ENCODE peak calls at places on chromosomes 12 and 14, in six cellular contexts. Y is stomach, L is A549, R is left ventricle myocardium inferior, D is NT2/D1, I is transverse colon. C is an unnamed sample.

GRCh38 chr12:114799574-114800487 is 115.9 kb upstream of the TBX3 start:
- DNase-seq in I (peak; percentile 15), Y (peak; percentile 92), R (peak; percentile 83), D (no peak), L (peak; percentile 44), C (no peak)

GRCh38 chr12:56337753-56338221 is 897 bp upstream of the IL23A start:
- DNase-seq in R (no peak), I (no peak), Y (no peak), L (no peak), D (no peak), C (no peak)

GRCh38 chr12:91377456-91377855 is 194.8 kb upstream of the DCN start:
- DNase-seq in D (no peak), Y (no peak), L (no peak), R (no peak), I (no peak), C (no peak)

GRCh38 chr12:86496595-86496994 is 240.4 kb upstream of the MGAT4C start:
- DNase-seq in R (no peak), D (no peak), Y (no peak), L (no peak), I (no peak), C (no peak)

GRCh38 chr12:130764073-130764472 is 48.0 kb upstream of the RIMBP2 start:
- DNase-seq in L (peak; percentile 51), I (no peak), R (no peak), D (no peak), Y (no peak), C (no peak)

GRCh38 chr14:89681086-89682018 is 264.3 kb upstream of the FOXN3 start:
- DNase-seq in R (no peak), I (peak; percentile 46), Y (no peak), D (no peak), L (no peak), C (peak; percentile 46)

GRCh38 chr12:2813573-2814185 is 1.2 kb downstream of the ITFG2 start:
- DNase-seq in R (no peak), Y (no peak), D (peak; percentile 73), L (peak; percentile 78), I (peak; percentile 55), C (no peak)

GRCh38 chr12:113955109-113955970 is 10.8 kb downstream of the RBM19 start:
- DNase-seq in R (no peak), Y (peak; percentile 30), L (peak; percentile 70), I (peak; percentile 22), D (no peak), C (no peak)

GRCh38 chr14:22929104-22929847 is at the start of gene PRMT5:
- DNase-seq in L (peak; percentile 99), R (peak; percentile 99), I (peak; percentile 99), D (peak; percentile 96), Y (peak; percentile 98), C (peak; percentile 100)

GRCh38 chr14:36078080-36078479 is 98.4 kb downstream of the PTCSC3 start:
- DNase-seq in I (no peak), R (no peak), Y (no peak), D (no peak), L (no peak), C (no peak)

GRCh38 chr12:103745962-103746361 is 95.1 kb downstream of the NT5DC3 start:
- DNase-seq in L (peak; percentile 44), D (peak; percentile 48), I (no peak), R (no peak), Y (no peak), C (no peak)

GRCh38 chr12:21774358-21775129 is at the start of gene KCNJ8:
- DNase-seq in Y (peak; percentile 39), L (peak; percentile 30), R (peak; percentile 92), I (peak; percentile 36), D (peak; percentile 91), C (peak; percentile 86)

GRCh38 chr12:44930972-44931600 is 55.0 kb upstream of the NELL2 start:
- DNase-seq in I (no peak), L (peak; percentile 53), Y (no peak), R (no peak), D (peak; percentile 38), C (no peak)

GRCh38 chr14:72146241-72146640 is 214.0 kb downstream of the RGS6 start:
- DNase-seq in D (no peak), I (no peak), L (no peak), R (no peak), Y (no peak), C (no peak)

GRCh38 chr12:7555752-7556151 is 52.2 kb upstream of the CD163 start:
- DNase-seq in R (no peak), Y (no peak), I (no peak), D (peak; percentile 25), L (no peak), C (no peak)

GRCh38 chr14:78982551-78982950 is 812.4 kb downstream of the NRXN3 start:
- DNase-seq in Y (no peak), I (no peak), R (no peak), L (no peak), D (no peak), C (no peak)

GRCh38 chr12:51901881-51902280 is 5.4 kb upstream of the ACVRL1 start:
- DNase-seq in Y (no peak), I (no peak), L (no peak), R (no peak), D (no peak), C (no peak)

GRCh38 chr12:52660934-52661333 is 8.9 kb upstream of the KRT2 start:
- DNase-seq in I (no peak), R (no peak), D (no peak), Y (no peak), L (no peak), C (no peak)

GRCh38 chr14:22466520-22466919 is 122.5 kb downstream of the DAD1 start:
- DNase-seq in L (no peak), D (no peak), R (no peak), Y (no peak), I (no peak), C (no peak)

GRCh38 chr12:119195256-119195655 is 16.5 kb downstream of the HSPB8 start:
- DNase-seq in D (no peak), Y (no peak), R (no peak), L (no peak), I (no peak), C (no peak)

GRCh38 chr12:6928703-6929407 is 1.1 kb downstream of the ATN1 start:
- DNase-seq in R (no peak), Y (no peak), D (no peak), L (no peak), I (no peak), C (peak; percentile 35)

GRCh38 chr12:14810953-14811483 is 3.0 kb downstream of the SMCO3 start:
- DNase-seq in Y (no peak), D (no peak), I (peak; percentile 8), R (no peak), L (peak; percentile 58), C (no peak)

GRCh38 chr14:36604757-36605505 is 22.5 kb upstream of the NKX2-8 start:
- DNase-seq in Y (peak; percentile 53), R (no peak), D (peak; percentile 56), I (peak; percentile 40), L (peak; percentile 80), C (no peak)

GRCh38 chr12:124751654-124752355 is 111.9 kb downstream of the SCARB1 start:
- DNase-seq in Y (no peak), L (no peak), R (no peak), I (no peak), D (no peak), C (no peak)

GRCh38 chr12:92927055-92927435 is 2.0 kb downstream of the EEA1 start:
- DNase-seq in L (peak; percentile 59), D (no peak), R (no peak), Y (no peak), I (no peak), C (no peak)

GRCh38 chr14:74616507-74616906 is 4.5 kb upstream of the LTBP2 start:
- DNase-seq in D (no peak), L (peak; percentile 61), I (no peak), R (no peak), Y (no peak), C (peak; percentile 73)
- H3K4me3 ChIP-seq in D (no peak overlapping the region), L (no peak overlapping the region), I (no peak overlapping the region), R (no peak overlapping the region), Y (no peak overlapping the region), C (no peak overlapping the region)

DNA sequence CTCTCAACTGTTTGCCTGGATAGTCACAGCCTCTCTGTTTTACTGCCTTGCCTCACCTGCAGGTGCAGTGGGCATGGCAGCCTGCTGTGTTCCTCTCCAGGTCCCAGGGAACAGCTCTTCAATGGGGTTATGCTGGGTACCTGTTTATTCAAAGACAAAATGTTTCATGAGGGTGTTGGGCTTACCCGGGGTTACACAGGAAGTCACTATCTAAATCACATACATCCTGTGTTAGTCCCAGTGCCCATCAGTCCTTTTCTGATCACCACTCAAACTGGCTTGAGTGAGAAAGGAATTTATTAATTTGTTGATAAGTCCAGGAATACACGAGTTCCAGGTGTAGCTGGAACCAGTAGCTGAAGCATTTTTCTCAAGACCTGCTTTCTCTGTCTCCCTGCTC is 1503.6 kb upstream of the TMEM132C start:
- DNase-seq in Y (no peak), L (no peak), I (no peak), D (no peak), R (no peak), C (no peak)
- H3K9me3 ChIP-seq in Y (peaks cover 6% of the 10 kb centered on the region), L (no peaks in the 10 kb centered on the region), I (peaks cover 5% of the 10 kb centered on the region), D (peaks cover 24% of the 10 kb centered on the region), R (peaks cover 66% of the 10 kb centered on the region), C (peaks cover 20% of the 10 kb centered on the region)

GRCh38 chr14:104117341-104118005 is 20.9 kb upstream of the KIF26A start:
- DNase-seq in Y (peak; percentile 35), L (no peak), D (no peak), R (no peak), I (no peak), C (peak; percentile 32)

GRCh38 chr14:104115131-104115600 is 23.2 kb upstream of the KIF26A start:
- DNase-seq in I (no peak), R (peak; percentile 5), Y (peak; percentile 21), L (no peak), D (no peak), C (peak; percentile 38)

GRCh38 chr14:104116544-104117340 is 21.6 kb upstream of the KIF26A start:
- DNase-seq in Y (peak; percentile 85), L (no peak), I (peak; percentile 83), D (no peak), R (peak; percentile 11), C (peak; percentile 30)

GRCh38 chr14:104114421-104115130 is 23.8 kb upstream of the KIF26A start:
- DNase-seq in Y (peak; percentile 22), R (peak; percentile 13), D (no peak), I (no peak), L (no peak), C (peak; percentile 63)

GRCh38 chr14:104115691-104116543 is 22.5 kb upstream of the KIF26A start:
- DNase-seq in I (peak; percentile 53), Y (peak; percentile 59), R (peak; percentile 10), L (no peak), D (no peak), C (peak; percentile 38)
- H3K4me3 ChIP-seq in I (peak overlapping the region; percentile 63), Y (peak overlapping the region; percentile 59), R (peak overlapping the region; percentile 62), L (peak overlapping the region; percentile 54), D (peak overlapping the region; percentile 42), C (no peak overlapping the region)

GRCh38 chr14:38256358-38256840 is 506 bp upstream of the CLEC14A start:
- DNase-seq in L (no peak), R (no peak), I (no peak), D (no peak), Y (no peak), C (no peak)

GRCh38 chr14:38254565-38255407 is 1.1 kb downstream of the CLEC14A start:
- DNase-seq in I (no peak), Y (peak; percentile 41), L (no peak), R (peak; percentile 16), D (no peak), C (peak; percentile 64)

GRCh38 chr14:38257500-38257899 is 1.6 kb upstream of the CLEC14A start:
- DNase-seq in D (no peak), L (no peak), R (no peak), Y (no peak), I (no peak), C (no peak)

GRCh38 chr14:38255673-38256357 is at the start of gene CLEC14A:
- DNase-seq in R (peak; percentile 84), I (no peak), L (no peak), D (no peak), Y (no peak), C (peak; percentile 51)

GRCh38 chr14:38255408-38255672 is 553 bp downstream of the CLEC14A start:
- DNase-seq in D (no peak), Y (no peak), I (no peak), R (peak; percentile 28), L (peak; percentile 2), C (peak; percentile 28)
- H3K9me3 ChIP-seq in D (no peaks in the 10 kb centered on the region), Y (no peaks in the 10 kb centered on the region), I (no peaks in the 10 kb centered on the region), R (peaks cover under 1% of the 10 kb centered on the region), L (no peaks in the 10 kb centered on the region), C (peaks cover 3% of the 10 kb centered on the region)